ENCODE peak calls at places on chromosomes 1 and 21, in five cellular contexts. M is stimulated activated naive CD8-positive, alpha-beta T cell treated with anti-CD3 and anti-CD28 coated beads, Interleukin-15, Interleukin-2, amounts not matched to agents 100 U/mL and 50 U/mL, for 24 hours; L is HS-5; F is GM23248; R is stimulated activated CD8-positive, alpha-beta memory T cell treated with anti-CD3 and anti-CD28 coated beads, Interleukin-2, amount 100 ng/mL, for 48 hours. D is an unnamed sample.

GRCh38 chr1:91730781-91731732 is 154.9 kb downstream of the TGFBR3 start:
- DNase-seq in M (peak), L (no peak), F (peak), R (no peak), D (no peak)

GRCh38 chr1:221117548-221117951 is 238.3 kb downstream of the HLX start:
- DNase-seq in M (no peak), L (no peak), F (peak), R (no peak), D (no peak)

GRCh38 chr1:36446261-36446660 is 4.0 kb downstream of the OSCP1 start:
- DNase-seq in M (peak), L (no peak), F (no peak), R (no peak), D (no peak)

GRCh38 chr1:220326578-220326977 is 54.3 kb upstream of the RAB3GAP2 start:
- DNase-seq in M (no peak), L (peak), F (peak), R (no peak), D (no peak)

GRCh38 chr1:208170252-208170651 is 73.9 kb downstream of the PLXNA2 start:
- DNase-seq in M (no peak), L (no peak), F (no peak), R (no peak), D (no peak)

GRCh38 chr1:183004146-183004545 is 19.1 kb upstream of the LAMC1 start:
- DNase-seq in M (no peak), L (no peak), F (no peak), R (no peak), D (no peak)

GRCh38 chr1:118503747-118504146 is 318.7 kb upstream of the SPAG17 start:
- DNase-seq in M (no peak), L (no peak), F (no peak), R (no peak), D (no peak)

GRCh38 chr21:41703857-41704501 is 62.9 kb downstream of the RIPK4 start:
- DNase-seq in M (no peak), L (no peak), F (no peak), R (no peak), D (no peak)

GRCh38 chr1:103353391-103353790 is 172.1 kb upstream of the RNPC3 start:
- DNase-seq in M (no peak), L (no peak), F (no peak), R (no peak), D (no peak)

GRCh38 chr21:25171438-25171837 is 435.8 kb downstream of the MRPL39 start:
- DNase-seq in M (no peak), L (peak), F (peak), R (no peak), D (no peak)

GRCh38 chr1:203185061-203185461 is 1.4 kb downstream of the CHI3L1 start:
- DNase-seq in M (no peak), L (no peak), F (no peak), R (no peak), D (no peak)

GRCh38 chr1:170664828-170665617 is 1.1 kb downstream of the PRRX1 start:
- DNase-seq in M (no peak), L (no peak), F (peak), R (no peak), D (no peak)

GRCh38 chr1:46302091-46303037 is 1.1 kb downstream of the LRRC41 start:
- DNase-seq in M (peak), L (no peak), F (peak), R (peak), D (peak)

GRCh38 chr1:1086911-1087341 is 12.8 kb upstream of the RNF223 start:
- DNase-seq in M (no peak), L (no peak), F (no peak), R (no peak), D (no peak)

GRCh38 chr21:26067836-26068401 is 102.7 kb downstream of the APP start:
- DNase-seq in M (no peak), L (no peak), F (no peak), R (no peak), D (no peak)

GRCh38 chr1:35448344-35448801 is 108.8 kb downstream of the KIAA0319L start:
- DNase-seq in M (no peak), L (peak), F (peak), R (no peak), D (no peak)

GRCh38 chr1:15945011-15945831 is 30.7 kb downstream of the ZBTB17 start:
- DNase-seq in M (no peak), L (no peak), F (no peak), R (no peak), D (no peak)

GRCh38 chr1:198842686-198843085 is 203.8 kb downstream of the PTPRC start:
- DNase-seq in M (no peak), L (no peak), F (no peak), R (no peak), D (no peak)

GRCh38 chr1:159978107-159978398 is 24.0 kb upstream of the SLAMF9 start:
- DNase-seq in M (no peak), L (no peak), F (no peak), R (no peak), D (no peak)

GRCh38 chr1:35835398-35835797 is 27.6 kb downstream of the AGO4 start:
- DNase-seq in M (no peak), L (no peak), F (no peak), R (no peak), D (no peak)

GRCh38 chr1:79104617-79105016 is 98.1 kb upstream of the ADGRL4 start:
- DNase-seq in M (no peak), L (no peak), F (no peak), R (no peak), D (no peak)

GRCh38 chr1:3563610-3564009 is 47.7 kb downstream of the MEGF6 start:
- DNase-seq in M (no peak), L (no peak), F (no peak), R (no peak), D (no peak)

GRCh38 chr1:3577300-3577699 is 34.0 kb downstream of the MEGF6 start:
- DNase-seq in M (no peak), L (no peak), F (peak), R (no peak), D (no peak)

GRCh38 chr1:159853417-159853816 is 9.0 kb downstream of the VSIG8 start:
- DNase-seq in M (no peak), L (no peak), F (peak), R (no peak), D (no peak)

GRCh38 chr1:246020231-246020954 is 486.7 kb downstream of the SMYD3 start:
- DNase-seq in M (no peak), L (no peak), F (no peak), R (no peak), D (no peak)

GRCh38 chr1:233668146-233668724 is 54.3 kb downstream of the KCNK1 start:
- DNase-seq in M (no peak), L (no peak), F (no peak), R (no peak), D (no peak)

GRCh38 chr1:241063281-241063680 is 293.7 kb downstream of the RGS7 start:
- DNase-seq in M (no peak), L (no peak), F (no peak), R (no peak), D (no peak)

GRCh38 chr1:1325288-1326074 is 879 bp downstream of the CPTP start:
- DNase-seq in M (no peak), L (no peak), F (no peak), R (no peak), D (no peak)

GRCh38 chr1:22228505-22228911 is 85.6 kb upstream of the WNT4 start:
- DNase-seq in M (no peak), L (no peak), F (no peak), R (no peak), D (no peak)

GRCh38 chr1:116738673-116739370 is 15.4 kb upstream of the CD2 start:
- DNase-seq in M (peak), L (no peak), F (no peak), R (no peak), D (no peak)

GRCh38 chr1:234262754-234263105 is 110.5 kb upstream of the COA6 start:
- DNase-seq in M (no peak), L (no peak), F (peak), R (no peak), D (no peak)

GRCh38 chr1:199982606-199983005 is 44.9 kb upstream of the NR5A2 start:
- DNase-seq in M (no peak), L (no peak), F (no peak), R (no peak), D (no peak)

GRCh38 chr1:97365026-97365425 is 555.8 kb downstream of the DPYD start:
- DNase-seq in M (no peak), L (no peak), F (peak), R (no peak), D (no peak)

D was measured in mesothelial cell of epicardium.